ENCODE peak calls at places on chromosomes 11 and 22, in ten cellular contexts. N, E, V, W, C, A, F, U, I and T are unnamed samples.

GRCh38 chr11:6856871-6857270 is 6.0 kb upstream of the OR10A2 start:
- DNase-seq in U (no peak), W (no peak), A (no peak), N (no peak), I (no peak), V (peak), C (no peak), E (no peak), F (no peak), T (no peak)

GRCh38 chr22:24982301-24983056 is 30.0 kb downstream of the KIAA1671 start:
- DNase-seq in N (no peak), U (no peak), F (no peak), W (no peak), A (no peak), V (no peak), I (no peak), C (no peak), E (no peak), T (no peak)

GRCh38 chr22:22168190-22168940 is 76.2 kb upstream of the VPREB1 start:
- DNase-seq in F (no peak), N (peak), V (peak), W (no peak), U (peak), C (no peak), E (peak), I (no peak), A (no peak), T (no peak)

GRCh38 chr11:43549624-43550023 is 130.9 kb upstream of the HSD17B12 start:
- DNase-seq in V (no peak), U (no peak), N (no peak), A (no peak), C (no peak), I (no peak), E (no peak), W (no peak), F (no peak), T (no peak)

GRCh38 chr11:45273509-45273908 is 12.6 kb downstream of the SYT13 start:
- DNase-seq in A (no peak), F (no peak), W (no peak), E (no peak), U (no peak), V (no peak), N (no peak), C (no peak), I (no peak), T (no peak)

GRCh38 chr11:10808553-10809372 is at the start of gene EIF4G2:
- DNase-seq in W (peak), V (peak), E (peak), U (peak), C (peak), I (peak), A (peak), N (peak), F (peak), T (peak)

GRCh38 chr22:31333648-31334047 is 12.5 kb downstream of the PATZ1 start:
- DNase-seq in A (no peak), I (no peak), E (no peak), U (no peak), V (no peak), C (no peak), W (no peak), F (no peak), N (no peak), T (no peak)

GRCh38 chr22:39183991-39184585 is 31.6 kb upstream of the CBX7 start:
- DNase-seq in F (peak), V (peak), C (no peak), E (no peak), W (no peak), N (peak), I (no peak), A (peak), U (peak), T (no peak)

GRCh38 chr11:13210424-13210823 is 67.2 kb upstream of the BMAL1 start:
- DNase-seq in N (peak), V (peak), W (peak), A (peak), C (peak), E (no peak), U (peak), I (peak), F (peak), T (no peak)

GRCh38 chr11:110409174-110409573 is 20.6 kb upstream of the FDX1 start:
- DNase-seq in F (no peak), E (no peak), W (no peak), C (no peak), A (no peak), V (peak), N (no peak), I (no peak), U (no peak), T (no peak)

GRCh38 chr11:76269661-76270322 is 63.5 kb upstream of the WNT11 start:
- DNase-seq in A (no peak), C (no peak), V (no peak), W (no peak), E (no peak), U (no peak), F (no peak), I (peak), N (no peak), T (peak)
- H3K27ac ChIP-seq in A (no peak), C (peak), V (no peak), W (no peak), E (no peak), U (no peak), F (no peak), I (peak), N (no peak), T (peak)

GRCh38 chr11:47966621-47967020 is 13.7 kb upstream of the PTPRJ start:
- DNase-seq in V (no peak), F (peak), U (no peak), I (peak), N (no peak), E (no peak), W (no peak), A (no peak), C (no peak), T (no peak)

GRCh38 chr11:47967577-47968230 is 12.7 kb upstream of the PTPRJ start:
- DNase-seq in F (peak), C (no peak), I (no peak), A (no peak), U (no peak), W (no peak), N (no peak), E (no peak), V (peak), T (no peak)

GRCh38 chr11:47971501-47971900 is 8.9 kb upstream of the PTPRJ start:
- DNase-seq in N (no peak), W (no peak), A (no peak), I (no peak), E (no peak), V (no peak), U (no peak), F (no peak), C (no peak), T (no peak)

GRCh38 chr11:47973173-47973572 is 7.2 kb upstream of the PTPRJ start:
- DNase-seq in V (no peak), W (no peak), E (no peak), U (no peak), I (no peak), C (no peak), A (no peak), F (no peak), N (no peak), T (no peak)

DNA sequence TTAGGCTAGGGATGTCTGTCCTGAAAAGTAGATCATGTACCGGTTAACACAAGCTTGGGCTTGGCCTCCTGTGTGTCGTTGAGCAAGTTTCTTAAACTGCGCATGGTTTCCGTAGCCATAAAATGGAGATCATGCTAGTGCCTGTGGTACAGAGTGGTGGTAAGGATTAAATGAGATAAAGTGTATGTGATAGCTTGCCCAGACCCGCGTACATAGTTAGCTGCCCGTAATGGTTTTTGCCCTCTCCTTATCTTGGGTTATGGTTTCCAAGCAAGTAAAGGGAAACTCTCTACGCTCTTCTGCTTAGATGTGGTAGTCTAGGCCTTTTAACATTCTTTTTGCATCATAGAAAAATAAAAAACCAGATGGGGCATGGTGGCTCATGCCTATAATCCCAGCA is 11.0 kb upstream of the PTPRJ start:
- DNase-seq in W (no peak), E (no peak), N (no peak), F (no peak), V (no peak), I (no peak), C (no peak), U (no peak), A (no peak), T (no peak)
- H3K4me3 ChIP-seq in W (no peak), E (no peak), N (no peak), F (no peak), V (no peak), I (no peak), C (no peak), U (no peak), A (no peak), T (no peak)

GRCh38 chr11:69014084-69014935 is 1.3 kb upstream of the MRGPRF start:
- DNase-seq in W (peak), V (peak), F (no peak), N (no peak), A (peak), U (peak), E (no peak), I (no peak), C (no peak), T (peak)
- H3K27ac ChIP-seq in W (no peak), V (peak), F (peak), N (no peak), A (peak), U (no peak), E (no peak), I (peak), C (peak), T (peak)

GRCh38 chr22:19226428-19226827 is 47.9 kb upstream of the SLC25A1 start:
- DNase-seq in C (no peak), A (no peak), I (no peak), E (no peak), W (no peak), N (no peak), U (no peak), V (no peak), F (no peak), T (no peak)
- H3K4me3 ChIP-seq in C (no peak), A (no peak), I (no peak), E (no peak), W (no peak), N (no peak), U (no peak), V (no peak), F (no peak), T (no peak)

DNA sequence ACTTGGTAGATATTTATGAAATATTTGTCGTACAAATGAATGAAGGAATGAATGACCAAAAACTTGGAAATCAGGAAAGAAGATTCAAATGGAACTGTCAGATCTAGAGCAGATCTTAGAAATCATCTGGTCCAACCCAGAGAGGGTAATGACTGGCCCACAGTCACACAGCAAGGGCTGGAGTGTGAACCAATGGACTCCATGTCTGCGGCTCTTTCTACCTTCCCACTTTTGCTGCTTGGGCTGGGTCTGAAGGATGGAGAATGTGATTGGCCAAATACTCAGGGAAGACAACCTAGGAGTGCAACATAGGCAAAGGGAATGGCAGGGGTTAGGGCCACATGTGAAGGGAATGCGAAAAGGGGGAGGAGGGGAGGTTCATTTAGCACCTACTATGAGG is 5.8 kb upstream of the DGKZ start:
- DNase-seq in F (no peak), V (no peak), C (no peak), E (no peak), I (no peak), A (no peak), N (no peak), W (no peak), U (no peak), T (no peak)
- H3K27ac ChIP-seq in F (peak), V (no peak), C (no peak), E (no peak), I (no peak), A (peak), N (no peak), W (no peak), U (no peak), T (peak)

GRCh38 chr22:17705565-17706450 is 67.3 kb downstream of the BCL2L13 start:
- DNase-seq in A (no peak), C (no peak), E (no peak), F (no peak), U (no peak), I (no peak), V (peak), W (no peak), N (no peak), T (no peak)
- H3K4me3 ChIP-seq in A (no peak), C (peak), E (peak), F (peak), U (no peak), I (no peak), V (peak), W (no peak), N (no peak), T (peak)

DNA sequence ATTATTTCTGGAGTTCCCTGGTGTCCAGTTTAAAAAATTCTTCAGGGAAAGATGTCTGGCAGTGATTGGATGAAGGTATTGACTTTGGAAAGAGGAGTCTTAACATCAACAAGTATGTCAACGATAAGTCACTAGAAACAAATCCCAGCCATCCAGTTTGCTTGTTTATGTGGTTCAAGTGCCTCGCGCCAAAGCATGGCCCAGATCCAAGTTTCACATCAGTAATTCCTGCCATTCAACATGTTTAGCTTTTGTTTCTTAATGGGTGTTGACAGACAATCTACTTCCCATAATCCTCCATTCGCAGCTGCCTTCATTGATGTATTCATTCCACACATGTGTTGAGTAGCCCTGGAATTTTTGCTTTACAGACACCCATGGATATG is 77.8 kb downstream of the UBASH3B start:
- DNase-seq in I (peak), E (no peak), A (no peak), U (no peak), F (peak), C (peak), N (no peak), W (no peak), V (peak), T (peak)
- H3K27ac ChIP-seq in I (no peak), E (no peak), A (no peak), U (no peak), F (no peak), C (no peak), N (no peak), W (no peak), V (no peak), T (no peak)

DNA sequence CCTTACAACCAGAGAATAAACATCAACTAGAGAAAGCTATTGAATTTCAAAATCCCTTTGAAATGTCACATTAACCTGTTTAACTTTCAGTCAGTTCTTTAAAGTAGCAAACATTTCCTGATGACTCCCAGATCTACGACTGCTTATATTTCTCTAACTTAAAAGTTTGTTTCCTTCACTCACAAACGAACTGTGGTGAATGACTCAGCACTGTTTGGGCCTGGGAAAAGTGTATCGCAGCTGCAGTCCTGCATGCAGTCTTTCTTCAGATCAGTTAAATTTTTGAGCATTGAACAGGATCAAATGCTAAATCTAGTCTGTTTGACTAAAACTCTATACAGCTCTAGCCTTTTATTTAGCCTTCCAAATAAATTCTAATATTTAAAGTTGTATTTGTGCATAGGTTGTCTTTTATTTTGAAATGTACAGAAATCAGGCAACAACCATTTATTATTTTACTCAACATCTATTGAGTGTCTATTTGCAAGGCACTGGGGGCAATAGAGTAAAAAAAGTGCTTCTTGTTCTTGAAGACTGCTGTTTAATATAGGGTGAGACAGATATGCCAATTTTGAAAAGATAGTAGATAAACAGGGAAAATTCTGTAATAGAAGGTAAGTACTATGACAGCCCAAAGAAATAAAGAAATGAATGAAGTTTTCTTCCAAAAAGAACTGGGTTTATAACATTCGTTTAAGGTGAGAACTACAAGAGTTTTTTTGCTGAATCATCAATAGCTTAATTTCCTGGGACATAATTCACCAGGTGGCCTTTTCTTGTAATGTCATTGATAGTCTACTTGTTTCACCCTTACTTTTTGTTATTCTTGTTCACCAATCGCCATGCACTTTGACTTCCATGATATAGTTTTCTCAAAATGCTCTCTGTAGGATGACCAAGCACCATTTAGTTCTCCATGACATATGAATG is 235.4 kb downstream of the METTL15 start:
- DNase-seq in U (peak), E (no peak), W (no peak), C (no peak), N (no peak), I (no peak), A (no peak), V (peak), F (no peak), T (no peak)
- H3K4me3 ChIP-seq in U (no peak), E (no peak), W (no peak), C (no peak), N (no peak), I (no peak), A (no peak), V (no peak), F (no peak), T (no peak)

GRCh38 chr11:35280727-35281126 is 138.6 kb downstream of the SLC1A2 start:
- DNase-seq in W (no peak), V (no peak), N (no peak), A (no peak), E (no peak), U (no peak), F (no peak), I (no peak), C (no peak), T (no peak)

GRCh38 chr11:35286156-35286555 is 133.2 kb downstream of the SLC1A2 start:
- DNase-seq in N (no peak), E (no peak), I (no peak), U (no peak), F (no peak), W (no peak), V (no peak), A (no peak), C (no peak), T (no peak)

GRCh38 chr11:35281169-35281591 is 138.2 kb downstream of the SLC1A2 start:
- DNase-seq in W (no peak), A (no peak), E (no peak), I (no peak), N (no peak), C (no peak), F (no peak), U (no peak), V (no peak), T (peak)

GRCh38 chr11:35285471-35285870 is 133.9 kb downstream of the SLC1A2 start:
- DNase-seq in N (no peak), E (no peak), C (no peak), V (no peak), U (no peak), A (no peak), W (no peak), I (no peak), F (no peak), T (no peak)

GRCh38 chr11:35282226-35282882 is 137.0 kb downstream of the SLC1A2 start:
- DNase-seq in E (no peak), V (peak), C (no peak), I (no peak), F (no peak), A (no peak), U (no peak), N (no peak), W (no peak), T (no peak)
- H3K27ac ChIP-seq in E (no peak), V (peak), C (no peak), I (no peak), F (no peak), A (no peak), U (no peak), N (no peak), W (no peak), T (peak)

DNA sequence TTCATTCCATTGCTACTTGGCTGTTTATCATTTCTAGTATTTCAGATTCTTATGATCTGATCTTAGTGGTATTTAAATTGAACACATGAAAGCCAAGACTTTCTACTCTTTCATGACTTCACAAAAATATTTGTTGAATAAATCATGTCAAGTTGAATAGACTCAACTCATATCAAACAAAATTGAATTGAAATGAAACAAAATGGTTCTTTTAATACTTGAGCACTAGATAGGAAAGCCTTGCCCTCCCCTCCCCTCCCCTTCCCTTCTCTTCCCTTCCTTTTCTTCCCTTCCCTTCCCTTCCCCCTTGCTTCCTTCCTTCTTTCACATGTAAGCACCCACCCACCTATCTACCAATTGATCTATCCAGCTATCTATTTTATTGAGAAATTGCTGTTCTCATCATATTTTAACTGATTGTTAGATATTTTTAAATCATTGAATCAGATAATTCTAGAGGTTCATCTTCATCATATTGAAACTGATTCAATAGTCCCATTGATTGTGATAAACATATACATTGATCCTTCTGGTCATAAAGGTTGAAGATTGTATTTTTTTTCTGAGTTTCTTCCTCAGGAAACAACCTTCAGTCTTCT is 2015.9 kb downstream of the LRRC4C start:
- DNase-seq in A (no peak), U (no peak), W (no peak), I (no peak), E (no peak), F (no peak), V (no peak), C (no peak), N (no peak), T (no peak)
- H3K4me3 ChIP-seq in A (no peak), U (no peak), W (no peak), I (no peak), E (no peak), F (no peak), V (no peak), C (no peak), N (no peak), T (no peak)